ENCODE peak calls at places on chromosomes 7 and 10, in seven cellular contexts. One of them, this sample, is unnamed.

GRCh38 chr10:24907956-24908355 is 44.5 kb downstream of the PRTFDC1 start:
- DNase-seq in heart left ventricle: no peak
- DNase-seq in NCI-H69: no peak
- DNase-seq in NCI-H1436 treated with DMSO at 0.1 percent for 48 hours: no peak
- DNase-seq in cerebellar cortex: no peak
- DNase-seq in fibroblast of mammary gland: no peak
- DNase-seq in C1 segment of cervical spinal cord: no peak
- DNase-seq in this sample: peak

GRCh38 chr10:45560262-45560661 is 112.3 kb downstream of the ZFAND4 start:
- DNase-seq in fibroblast of mammary gland: no peak
- DNase-seq in C1 segment of cervical spinal cord: no peak
- DNase-seq in NCI-H1436 treated with DMSO at 0.1 percent for 48 hours: no peak
- DNase-seq in NCI-H69: no peak
- DNase-seq in heart left ventricle: no peak
- DNase-seq in cerebellar cortex: no peak
- DNase-seq in this sample: no peak

GRCh38 chr7:157400171-157400860 is 63.5 kb downstream of the DNAJB6 start:
- DNase-seq in cerebellar cortex: no peak
- DNase-seq in heart left ventricle: no peak
- DNase-seq in NCI-H1436 treated with DMSO at 0.1 percent for 48 hours: no peak
- DNase-seq in fibroblast of mammary gland: no peak
- DNase-seq in C1 segment of cervical spinal cord: no peak
- DNase-seq in NCI-H69: no peak
- DNase-seq in this sample: no peak

GRCh38 chr7:5396542-5396941 is 27.1 kb downstream of the TNRC18 start:
- DNase-seq in heart left ventricle: no peak
- DNase-seq in NCI-H69: no peak
- DNase-seq in NCI-H1436 treated with DMSO at 0.1 percent for 48 hours: no peak
- DNase-seq in cerebellar cortex: no peak
- DNase-seq in C1 segment of cervical spinal cord: no peak
- DNase-seq in fibroblast of mammary gland: peak
- DNase-seq in this sample: no peak

GRCh38 chr10:15339857-15340256 is 31.2 kb downstream of the FAM171A1 start:
- DNase-seq in fibroblast of mammary gland: no peak
- DNase-seq in cerebellar cortex: no peak
- DNase-seq in NCI-H69: no peak
- DNase-seq in NCI-H1436 treated with DMSO at 0.1 percent for 48 hours: no peak
- DNase-seq in heart left ventricle: no peak
- DNase-seq in C1 segment of cervical spinal cord: no peak
- DNase-seq in this sample: no peak

GRCh38 chr7:8379264-8379663 is 54.1 kb upstream of the NXPH1 start:
- DNase-seq in heart left ventricle: no peak
- DNase-seq in fibroblast of mammary gland: no peak
- DNase-seq in cerebellar cortex: no peak
- DNase-seq in C1 segment of cervical spinal cord: peak
- DNase-seq in NCI-H1436 treated with DMSO at 0.1 percent for 48 hours: peak
- DNase-seq in NCI-H69: peak
- DNase-seq in this sample: no peak

GRCh38 chr7:158432369-158433270 is 155.0 kb downstream of the PTPRN2 start:
- DNase-seq in NCI-H69: peak
- DNase-seq in NCI-H1436 treated with DMSO at 0.1 percent for 48 hours: no peak
- DNase-seq in C1 segment of cervical spinal cord: no peak
- DNase-seq in cerebellar cortex: no peak
- DNase-seq in heart left ventricle: no peak
- DNase-seq in fibroblast of mammary gland: peak
- DNase-seq in this sample: no peak

GRCh38 chr10:113169853-113170455 is 219.9 kb downstream of the TCF7L2 start:
- DNase-seq in C1 segment of cervical spinal cord: no peak
- DNase-seq in cerebellar cortex: no peak
- DNase-seq in fibroblast of mammary gland: no peak
- DNase-seq in NCI-H1436 treated with DMSO at 0.1 percent for 48 hours: no peak
- DNase-seq in NCI-H69: no peak
- DNase-seq in heart left ventricle: no peak
- DNase-seq in this sample: no peak

GRCh38 chr10:60937022-60937421 is 7.0 kb downstream of the RHOBTB1 start:
- DNase-seq in cerebellar cortex: no peak
- DNase-seq in NCI-H69: no peak
- DNase-seq in NCI-H1436 treated with DMSO at 0.1 percent for 48 hours: no peak
- DNase-seq in C1 segment of cervical spinal cord: no peak
- DNase-seq in fibroblast of mammary gland: no peak
- DNase-seq in heart left ventricle: no peak
- DNase-seq in this sample: no peak

GRCh38 chr7:2261611-2262010 is 19.6 kb downstream of the NUDT1 start:
- DNase-seq in heart left ventricle: no peak
- DNase-seq in NCI-H69: no peak
- DNase-seq in cerebellar cortex: no peak
- DNase-seq in NCI-H1436 treated with DMSO at 0.1 percent for 48 hours: no peak
- DNase-seq in C1 segment of cervical spinal cord: no peak
- DNase-seq in fibroblast of mammary gland: no peak
- DNase-seq in this sample: no peak